ENCODE peak calls at places on chromosomes 7 and 10, in four cellular contexts. I is GM19239, G is iris pigment epithelial cell, J is AG10803. R is an unnamed sample.

GRCh38 chr10:70738425-70739121 is 46.6 kb downstream of the TBATA start:
- DNase-seq in G (no peak), J (no peak), I (no peak), R (no peak)

GRCh38 chr10:113820507-113820906 is 33.4 kb downstream of the DCLRE1A start:
- DNase-seq in G (no peak), J (no peak), I (no peak), R (no peak)

GRCh38 chr10:15279236-15279635 is 91.9 kb downstream of the FAM171A1 start:
- DNase-seq in I (no peak), G (no peak), J (no peak), R (no peak)

GRCh38 chr10:73857446-73857845 is 16.9 kb downstream of the CAMK2G start:
- DNase-seq in G (peak; percentile 58), I (peak; percentile 36), J (no peak), R (no peak)

GRCh38 chr10:82318533-82318932 is 443.5 kb downstream of the NRG3 start:
- DNase-seq in J (no peak), I (no peak), G (no peak), R (no peak)

GRCh38 chr7:82389847-82390246 is 53.7 kb downstream of the CACNA2D1 start:
- DNase-seq in J (no peak), I (no peak), G (no peak), R (no peak)

GRCh38 chr10:15137636-15138035 is 30.9 kb downstream of the NMT2 start:
- DNase-seq in J (peak; percentile 18), G (peak; percentile 66), I (no peak), R (peak; percentile 46)

GRCh38 chr10:78211476-78212110 is 177.9 kb downstream of the RPS24 start:
- DNase-seq in J (peak; percentile 63), I (no peak), G (peak; percentile 38), R (peak; percentile 62)

GRCh38 chr7:41965951-41966505 is 263.1 kb upstream of the INHBA start:
- DNase-seq in G (no peak), I (no peak), J (no peak), R (no peak)

GRCh38 chr7:99379043-99379577 is 4.6 kb downstream of the ARPC1B start:
- DNase-seq in G (peak; percentile 96), J (peak; percentile 96), I (no peak), R (peak; percentile 97)

GRCh38 chr7:116607299-116607698 is 64.7 kb upstream of the MET start:
- DNase-seq in G (no peak), I (no peak), J (no peak), R (no peak)

GRCh38 chr10:93313798-93314197 is 168.3 kb downstream of the MYOF start:
- DNase-seq in G (peak; percentile 63), I (no peak), J (no peak), R (no peak)

GRCh38 chr7:2785071-2785500 is 59.0 kb downstream of the GNA12 start:
- DNase-seq in I (no peak), J (no peak), G (peak; percentile 62), R (peak; percentile 71)

GRCh38 chr7:477626-478220 is 41.9 kb downstream of the PDGFA start:
- DNase-seq in I (no peak), J (no peak), G (peak; percentile 30), R (no peak)

GRCh38 chr10:111598433-111599059 is 521.7 kb downstream of the ADRA2A start:
- DNase-seq in G (peak; percentile 54), I (peak; percentile 27), J (peak; percentile 80), R (peak; percentile 78)

GRCh38 chr10:132589015-132589414 is 51.4 kb downstream of the INPP5A start:
- DNase-seq in J (no peak), I (no peak), G (no peak), R (no peak)

GRCh38 chr10:107994621-107995274 is 830.2 kb upstream of the SORCS1 start:
- DNase-seq in G (no peak), I (no peak), J (no peak), R (peak; percentile 20)

GRCh38 chr10:28938745-28939144 is 261.4 kb downstream of the BAMBI start:
- DNase-seq in I (no peak), J (peak; percentile 17), G (peak; percentile 51), R (no peak)

GRCh38 chr7:127920787-127921438 is 110.3 kb downstream of the LRRC4 start:
- DNase-seq in G (peak; percentile 89), J (peak; percentile 65), I (no peak), R (peak; percentile 60)

GRCh38 chr10:114642729-114643128 is 15.3 kb downstream of the ABLIM1 start:
- DNase-seq in G (no peak), I (no peak), J (no peak), R (no peak)

GRCh38 chr7:44637788-44638594 is 31.6 kb downstream of the OGDH start:
- DNase-seq in J (peak; percentile 92), I (no peak), G (peak; percentile 85), R (peak; percentile 93)

GRCh38 chr7:132773527-132773956 is 197.3 kb upstream of the PLXNA4 start:
- DNase-seq in G (peak; percentile 78), I (no peak), J (peak; percentile 91), R (peak; percentile 64)

GRCh38 chr7:37216156-37216839 is 232.4 kb downstream of the ELMO1 start:
- DNase-seq in J (no peak), G (peak; percentile 4), I (no peak), R (no peak)

GRCh38 chr7:158150234-158150633 is 437.4 kb downstream of the PTPRN2 start:
- DNase-seq in I (no peak), G (no peak), J (no peak), R (no peak)

GRCh38 chr7:123649956-123650355 is 5.7 kb upstream of the LMOD2 start:
- DNase-seq in G (peak; percentile 54), J (no peak), I (no peak), R (peak; percentile 50)

GRCh38 chr10:130160775-130161174 is 24.6 kb downstream of the GLRX3 start:
- DNase-seq in J (no peak), G (peak; percentile 57), I (no peak), R (no peak)

GRCh38 chr10:110898391-110898790 is 20.6 kb downstream of the BBIP1 start:
- DNase-seq in I (no peak), J (no peak), G (peak; percentile 13), R (no peak)

GRCh38 chr7:156153590-156153989 is 341.3 kb upstream of the SHH start:
- DNase-seq in J (no peak), I (no peak), G (no peak), R (no peak)

GRCh38 chr7:71733108-71733870 is 601.3 kb downstream of the GALNT17 start:
- DNase-seq in G (peak; percentile 45), I (peak; percentile 49), J (peak; percentile 50), R (peak; percentile 66)

GRCh38 chr10:3538850-3539531 is 246.0 kb downstream of the KLF6 start:
- DNase-seq in I (no peak), J (peak; percentile 97), G (peak; percentile 99), R (peak; percentile 98)

GRCh38 chr10:47348138-47348651 is at the start of gene RBP3:
- DNase-seq in J (no peak), G (no peak), I (no peak), R (no peak)

GRCh38 chr10:71697938-71698709 is 21.5 kb downstream of the C10orf105 start:
- DNase-seq in G (no peak), J (no peak), I (no peak), R (no peak)

GRCh38 chr7:127628445-127628844 is 10.5 kb upstream of the PAX4 start:
- DNase-seq in I (no peak), G (no peak), J (no peak), R (no peak)

GRCh38 chr7:133797818-133798485 is 329.2 kb upstream of the LRGUK start:
- DNase-seq in G (peak; percentile 68), J (peak; percentile 29), I (no peak), R (peak; percentile 33)

GRCh38 chr10:13853854-13854253 is 267.1 kb downstream of the PRPF18 start:
- DNase-seq in G (peak; percentile 21), I (no peak), J (no peak), R (peak; percentile 50)

GRCh38 chr10:89327803-89328441 is at the start of gene IFIT3:
- DNase-seq in J (peak; percentile 98), I (no peak), G (peak; percentile 97), R (peak; percentile 96)

GRCh38 chr10:1287493-1288480 is 231.6 kb downstream of the WDR37 start:
- DNase-seq in J (no peak), I (no peak), G (no peak), R (no peak)

R was measured in cardiac fibroblast.